ENCODE peak calls at places on chromosome 18, in six cellular contexts. One of them, this sample, is unnamed.

GRCh38 chr18:68083131-68083530 is 566.6 kb upstream of the DSEL start:
- DNase-seq in tibial nerve: no peak
- DNase-seq in A549: no peak
- DNase-seq in astrocyte of the spinal cord: peak; percentile 94
- DNase-seq in SK-N-SH: no peak
- DNase-seq in AG10803: peak; percentile 87
- DNase-seq in this sample: peak; percentile 97

GRCh38 chr18:8754995-8755955 is 49.9 kb downstream of the MTCL1 start:
- DNase-seq in tibial nerve: no peak
- DNase-seq in A549: no peak
- DNase-seq in astrocyte of the spinal cord: peak; percentile 83
- DNase-seq in SK-N-SH: no peak
- DNase-seq in AG10803: peak; percentile 80
- DNase-seq in this sample: peak; percentile 44

GRCh38 chr18:6482198-6482977 is 67.7 kb upstream of the L3MBTL4 start:
- DNase-seq in tibial nerve: peak; percentile 59
- DNase-seq in A549: peak; percentile 5
- DNase-seq in astrocyte of the spinal cord: peak; percentile 67
- DNase-seq in SK-N-SH: peak; percentile 67
- DNase-seq in AG10803: peak; percentile 77
- DNase-seq in this sample: peak; percentile 16

GRCh38 chr18:3151379-3152264 is 68.1 kb downstream of the MYOM1 start:
- DNase-seq in tibial nerve: no peak
- DNase-seq in A549: peak; percentile 17
- DNase-seq in astrocyte of the spinal cord: peak; percentile 33
- DNase-seq in SK-N-SH: peak; percentile 64
- DNase-seq in AG10803: peak; percentile 32
- DNase-seq in this sample: peak; percentile 9

GRCh38 chr18:31942301-31942998 is 478 bp downstream of the TRAPPC8 start:
- DNase-seq in tibial nerve: no peak
- DNase-seq in A549: peak; percentile 7
- DNase-seq in astrocyte of the spinal cord: peak; percentile 45
- DNase-seq in SK-N-SH: peak; percentile 58
- DNase-seq in AG10803: peak; percentile 43
- DNase-seq in this sample: no peak

GRCh38 chr18:25140144-25140961 is 211.6 kb downstream of the ZNF521 start:
- DNase-seq in tibial nerve: no peak
- DNase-seq in A549: no peak
- DNase-seq in astrocyte of the spinal cord: no peak
- DNase-seq in SK-N-SH: no peak
- DNase-seq in AG10803: peak; percentile 37
- DNase-seq in this sample: no peak

GRCh38 chr18:52426041-52426440 is 86.0 kb downstream of the DCC start:
- DNase-seq in tibial nerve: no peak
- DNase-seq in A549: no peak
- DNase-seq in astrocyte of the spinal cord: no peak
- DNase-seq in SK-N-SH: no peak
- DNase-seq in AG10803: no peak
- DNase-seq in this sample: no peak

GRCh38 chr18:30929718-30930117 is 112.8 kb downstream of the DSC3 start:
- DNase-seq in tibial nerve: no peak
- DNase-seq in A549: no peak
- DNase-seq in astrocyte of the spinal cord: no peak
- DNase-seq in SK-N-SH: no peak
- DNase-seq in AG10803: no peak
- DNase-seq in this sample: no peak

GRCh38 chr18:7117390-7118355 is at the start of gene LAMA1:
- DNase-seq in tibial nerve: no peak
- DNase-seq in A549: no peak
- DNase-seq in astrocyte of the spinal cord: no peak
- DNase-seq in SK-N-SH: peak; percentile 89
- DNase-seq in AG10803: no peak
- DNase-seq in this sample: no peak

GRCh38 chr18:69845588-69846506 is 101.8 kb downstream of the CD226 start:
- DNase-seq in tibial nerve: no peak
- DNase-seq in A549: no peak
- DNase-seq in astrocyte of the spinal cord: no peak
- DNase-seq in SK-N-SH: no peak
- DNase-seq in AG10803: peak; percentile 6
- DNase-seq in this sample: no peak

GRCh38 chr18:60675801-60676200 is 303.2 kb upstream of the MC4R start:
- DNase-seq in tibial nerve: no peak
- DNase-seq in A549: no peak
- DNase-seq in astrocyte of the spinal cord: no peak
- DNase-seq in SK-N-SH: no peak
- DNase-seq in AG10803: no peak
- DNase-seq in this sample: no peak

GRCh38 chr18:23462876-23463275 is 9.8 kb downstream of the RIOK3 start:
- DNase-seq in tibial nerve: no peak
- DNase-seq in A549: no peak
- DNase-seq in astrocyte of the spinal cord: no peak
- DNase-seq in SK-N-SH: no peak
- DNase-seq in AG10803: peak; percentile 64
- DNase-seq in this sample: no peak

GRCh38 chr18:45423664-45424063 is 191.6 kb upstream of the SLC14A2 start:
- DNase-seq in tibial nerve: no peak
- DNase-seq in A549: no peak
- DNase-seq in astrocyte of the spinal cord: no peak
- DNase-seq in SK-N-SH: no peak
- DNase-seq in AG10803: peak; percentile 51
- DNase-seq in this sample: no peak

GRCh38 chr18:70072678-70073077 is 125.0 kb upstream of the CD226 start:
- DNase-seq in tibial nerve: no peak
- DNase-seq in A549: no peak
- DNase-seq in astrocyte of the spinal cord: peak; percentile 42
- DNase-seq in SK-N-SH: no peak
- DNase-seq in AG10803: peak; percentile 47
- DNase-seq in this sample: peak; percentile 54

GRCh38 chr18:9708057-9708881 is at the start of gene RAB31:
- DNase-seq in tibial nerve: peak; percentile 51
- DNase-seq in A549: peak; percentile 44
- DNase-seq in astrocyte of the spinal cord: peak; percentile 77
- DNase-seq in SK-N-SH: peak; percentile 88
- DNase-seq in AG10803: peak; percentile 85
- DNase-seq in this sample: no peak

GRCh38 chr18:9737814-9738160 is 29.7 kb downstream of the RAB31 start:
- DNase-seq in tibial nerve: no peak
- DNase-seq in A549: no peak
- DNase-seq in astrocyte of the spinal cord: peak; percentile 51
- DNase-seq in SK-N-SH: peak; percentile 58
- DNase-seq in AG10803: no peak
- DNase-seq in this sample: no peak

GRCh38 chr18:25896178-25896780 is 194.1 kb downstream of the SS18 start:
- DNase-seq in tibial nerve: peak; percentile 50
- DNase-seq in A549: peak; percentile 3
- DNase-seq in astrocyte of the spinal cord: peak; percentile 66
- DNase-seq in SK-N-SH: peak; percentile 60
- DNase-seq in AG10803: peak; percentile 61
- DNase-seq in this sample: peak; percentile 38

GRCh38 chr18:51330739-51331138 is 133.3 kb upstream of the MEX3C start:
- DNase-seq in tibial nerve: no peak
- DNase-seq in A549: no peak
- DNase-seq in astrocyte of the spinal cord: no peak
- DNase-seq in SK-N-SH: no peak
- DNase-seq in AG10803: no peak
- DNase-seq in this sample: no peak

GRCh38 chr18:4599312-4599711 is 144.2 kb upstream of the DLGAP1 start:
- DNase-seq in tibial nerve: no peak
- DNase-seq in A549: no peak
- DNase-seq in astrocyte of the spinal cord: no peak
- DNase-seq in SK-N-SH: no peak
- DNase-seq in AG10803: no peak
- DNase-seq in this sample: no peak

GRCh38 chr18:80171190-80171872 is 62.3 kb downstream of the ADNP2 start:
- DNase-seq in tibial nerve: peak; percentile 66
- DNase-seq in A549: peak; percentile 42
- DNase-seq in astrocyte of the spinal cord: peak; percentile 46
- DNase-seq in SK-N-SH: peak; percentile 81
- DNase-seq in AG10803: peak; percentile 68
- DNase-seq in this sample: no peak

GRCh38 chr18:2969695-2970094 is 43.2 kb downstream of the LPIN2 start:
- DNase-seq in tibial nerve: no peak
- DNase-seq in A549: no peak
- DNase-seq in astrocyte of the spinal cord: no peak
- DNase-seq in SK-N-SH: no peak
- DNase-seq in AG10803: no peak
- DNase-seq in this sample: no peak

GRCh38 chr18:24809173-24809955 is 348.9 kb downstream of the HRH4 start:
- DNase-seq in tibial nerve: no peak
- DNase-seq in A549: no peak
- DNase-seq in astrocyte of the spinal cord: no peak
- DNase-seq in SK-N-SH: no peak
- DNase-seq in AG10803: no peak
- DNase-seq in this sample: no peak

GRCh38 chr18:77078671-77079070 is 53.9 kb downstream of the MBP start:
- DNase-seq in tibial nerve: no peak
- DNase-seq in A549: no peak
- DNase-seq in astrocyte of the spinal cord: no peak
- DNase-seq in SK-N-SH: no peak
- DNase-seq in AG10803: no peak
- DNase-seq in this sample: no peak

GRCh38 chr18:9996104-9996503 is 82.3 kb downstream of the VAPA start:
- DNase-seq in tibial nerve: no peak
- DNase-seq in A549: no peak
- DNase-seq in astrocyte of the spinal cord: no peak
- DNase-seq in SK-N-SH: no peak
- DNase-seq in AG10803: peak; percentile 43
- DNase-seq in this sample: no peak

GRCh38 chr18:395481-396250 is 104.8 kb downstream of the COLEC12 start:
- DNase-seq in tibial nerve: peak; percentile 42
- DNase-seq in A549: no peak
- DNase-seq in astrocyte of the spinal cord: peak; percentile 85
- DNase-seq in SK-N-SH: peak; percentile 70
- DNase-seq in AG10803: peak; percentile 94
- DNase-seq in this sample: peak; percentile 80

GRCh38 chr18:9539283-9539682 is 64.0 kb downstream of the RALBP1 start:
- DNase-seq in tibial nerve: no peak
- DNase-seq in A549: no peak
- DNase-seq in astrocyte of the spinal cord: peak; percentile 81
- DNase-seq in SK-N-SH: no peak
- DNase-seq in AG10803: peak; percentile 36
- DNase-seq in this sample: peak; percentile 52

GRCh38 chr18:77062518-77063003 is 70.0 kb downstream of the MBP start:
- DNase-seq in tibial nerve: no peak
- DNase-seq in A549: no peak
- DNase-seq in astrocyte of the spinal cord: peak; percentile 87
- DNase-seq in SK-N-SH: no peak
- DNase-seq in AG10803: peak; percentile 43
- DNase-seq in this sample: peak; percentile 91

GRCh38 chr18:9869713-9870430 is 15.9 kb upstream of the TXNDC2 start:
- DNase-seq in tibial nerve: no peak
- DNase-seq in A549: peak; percentile 43
- DNase-seq in astrocyte of the spinal cord: peak; percentile 50
- DNase-seq in SK-N-SH: peak; percentile 25
- DNase-seq in AG10803: peak; percentile 75
- DNase-seq in this sample: no peak

GRCh38 chr18:11156977-11157376 is 7.6 kb upstream of the PIEZO2 start:
- DNase-seq in tibial nerve: no peak
- DNase-seq in A549: no peak
- DNase-seq in astrocyte of the spinal cord: no peak
- DNase-seq in SK-N-SH: no peak
- DNase-seq in AG10803: no peak
- DNase-seq in this sample: no peak

GRCh38 chr18:44974174-44974573 is 293.5 kb downstream of the SETBP1 start:
- DNase-seq in tibial nerve: no peak
- DNase-seq in A549: no peak
- DNase-seq in astrocyte of the spinal cord: no peak
- DNase-seq in SK-N-SH: no peak
- DNase-seq in AG10803: no peak
- DNase-seq in this sample: no peak

GRCh38 chr18:75081486-75081885 is 127.5 kb downstream of the PTGR3 start:
- DNase-seq in tibial nerve: no peak
- DNase-seq in A549: no peak
- DNase-seq in astrocyte of the spinal cord: no peak
- DNase-seq in SK-N-SH: no peak
- DNase-seq in AG10803: no peak
- DNase-seq in this sample: no peak

GRCh38 chr18:12296457-12296856 is 11.6 kb upstream of the TUBB6 start:
- DNase-seq in tibial nerve: no peak
- DNase-seq in A549: no peak
- DNase-seq in astrocyte of the spinal cord: no peak
- DNase-seq in SK-N-SH: no peak
- DNase-seq in AG10803: no peak
- DNase-seq in this sample: no peak

GRCh38 chr18:54330768-54331548 is 26.7 kb downstream of the STARD6 start:
- DNase-seq in tibial nerve: no peak
- DNase-seq in A549: no peak
- DNase-seq in astrocyte of the spinal cord: no peak
- DNase-seq in SK-N-SH: no peak
- DNase-seq in AG10803: no peak
- DNase-seq in this sample: no peak

GRCh38 chr18:48342588-48342987 is 66.6 kb downstream of the ZBTB7C start:
- DNase-seq in tibial nerve: no peak
- DNase-seq in A549: no peak
- DNase-seq in astrocyte of the spinal cord: no peak
- DNase-seq in SK-N-SH: no peak
- DNase-seq in AG10803: no peak
- DNase-seq in this sample: no peak
- H3K4me3 ChIP-seq in tibial nerve: no peak overlapping the region
- H3K4me3 ChIP-seq in A549: no peak overlapping the region
- H3K4me3 ChIP-seq in astrocyte of the spinal cord: no peak overlapping the region
- H3K4me3 ChIP-seq in SK-N-SH: no peak overlapping the region
- H3K4me3 ChIP-seq in AG10803: no peak overlapping the region
- H3K4me3 ChIP-seq in this sample: no peak overlapping the region

GRCh38 chr18:36757081-36757480 is 71.7 kb downstream of the TPGS2 start:
- DNase-seq in tibial nerve: peak; percentile 65
- DNase-seq in A549: peak; percentile 56
- DNase-seq in astrocyte of the spinal cord: peak; percentile 70
- DNase-seq in SK-N-SH: peak; percentile 76
- DNase-seq in AG10803: peak; percentile 87
- DNase-seq in this sample: peak; percentile 65
- TF ChIP-seq CTCF in tibial nerve: peak; percentile 70
- TF ChIP-seq CTCF in A549: peak; percentile 67
- TF ChIP-seq CTCF in astrocyte of the spinal cord: peak; percentile 63
- TF ChIP-seq CTCF in SK-N-SH: peak; percentile 85
- TF ChIP-seq CTCF in AG10803: peak; percentile 82
- TF ChIP-seq CTCF in this sample: peak; percentile 65

GRCh38 chr18:55589625-55590291 is 1.8 kb upstream of the TCF4 start:
- DNase-seq in tibial nerve: peak; percentile 96
- DNase-seq in A549: peak; percentile 69
- DNase-seq in astrocyte of the spinal cord: peak; percentile 98
- DNase-seq in SK-N-SH: peak; percentile 93
- DNase-seq in AG10803: peak; percentile 97
- DNase-seq in this sample: peak; percentile 92
- H3K4me3 ChIP-seq in tibial nerve: peak overlapping the region; percentile 55
- H3K4me3 ChIP-seq in A549: peak overlapping the region; percentile 81
- H3K4me3 ChIP-seq in astrocyte of the spinal cord: peak overlapping the region; percentile 79
- H3K4me3 ChIP-seq in SK-N-SH: peak overlapping the region; percentile 92
- H3K4me3 ChIP-seq in AG10803: peak overlapping the region; percentile 67
- H3K4me3 ChIP-seq in this sample: peak overlapping the region; percentile 63

GRCh38 chr18:58700209-58700608 is 28.9 kb downstream of the MALT1 start:
- DNase-seq in tibial nerve: no peak
- DNase-seq in A549: no peak
- DNase-seq in astrocyte of the spinal cord: no peak
- DNase-seq in SK-N-SH: no peak
- DNase-seq in AG10803: no peak
- DNase-seq in this sample: no peak
- TF ChIP-seq CTCF in tibial nerve: no peak
- TF ChIP-seq CTCF in A549: no peak
- TF ChIP-seq CTCF in astrocyte of the spinal cord: no peak
- TF ChIP-seq CTCF in SK-N-SH: no peak
- TF ChIP-seq CTCF in AG10803: no peak
- TF ChIP-seq CTCF in this sample: no peak

This sample was measured in astrocyte of the cerebellum.